ENCODE peak calls at places on chromosomes 3 and 15, in ten cellular contexts. One of them, this sample, is unnamed.

GRCh38 chr3:141367038-141367730 is 1.1 kb upstream of the ZBTB38 start:
- DNase-seq in lung microvascular endothelial cell: peak; percentile 98
- DNase-seq in hepatic stellate cell: peak; percentile 72
- DNase-seq in IMR-90: peak; percentile 100
- DNase-seq in pons: peak; percentile 22
- DNase-seq in epithelial cell of esophagus: peak; percentile 99
- DNase-seq in frontal cortex: no peak
- DNase-seq in NCI-H510A treated with DMSO at 0.1 percent for 48 hours: no peak
- DNase-seq in activated effector memory CD4-positive, alpha-beta T cell treated with Interleukin-2 at 50 U/mL for 16 hours: no peak
- DNase-seq in AG10803: peak; percentile 100
- DNase-seq in this sample: no peak

GRCh38 chr3:186717039-186717457 is at the start of gene KNG1:
- DNase-seq in pons: no peak
- DNase-seq in NCI-H510A treated with DMSO at 0.1 percent for 48 hours: no peak
- DNase-seq in activated effector memory CD4-positive, alpha-beta T cell treated with Interleukin-2 at 50 U/mL for 16 hours: no peak
- DNase-seq in epithelial cell of esophagus: no peak
- DNase-seq in hepatic stellate cell: no peak
- DNase-seq in IMR-90: no peak
- DNase-seq in frontal cortex: no peak
- DNase-seq in lung microvascular endothelial cell: no peak
- DNase-seq in AG10803: no peak
- DNase-seq in this sample: no peak

GRCh38 chr3:111373861-111374260 is 168.1 kb upstream of the CD96 start:
- DNase-seq in frontal cortex: no peak
- DNase-seq in IMR-90: peak; percentile 12
- DNase-seq in epithelial cell of esophagus: peak; percentile 66
- DNase-seq in lung microvascular endothelial cell: peak; percentile 27
- DNase-seq in hepatic stellate cell: no peak
- DNase-seq in NCI-H510A treated with DMSO at 0.1 percent for 48 hours: no peak
- DNase-seq in pons: no peak
- DNase-seq in activated effector memory CD4-positive, alpha-beta T cell treated with Interleukin-2 at 50 U/mL for 16 hours: no peak
- DNase-seq in AG10803: peak; percentile 13
- DNase-seq in this sample: no peak

GRCh38 chr3:119559441-119559963 is at the start of gene CD80:
- DNase-seq in frontal cortex: no peak
- DNase-seq in activated effector memory CD4-positive, alpha-beta T cell treated with Interleukin-2 at 50 U/mL for 16 hours: peak; percentile 51
- DNase-seq in AG10803: peak; percentile 64
- DNase-seq in lung microvascular endothelial cell: peak; percentile 65
- DNase-seq in IMR-90: peak; percentile 38
- DNase-seq in hepatic stellate cell: peak; percentile 29
- DNase-seq in epithelial cell of esophagus: peak; percentile 60
- DNase-seq in pons: peak; percentile 45
- DNase-seq in NCI-H510A treated with DMSO at 0.1 percent for 48 hours: peak; percentile 12
- DNase-seq in this sample: peak; percentile 5

GRCh38 chr3:87127286-87127685 is 99.8 kb upstream of the CHMP2B start:
- DNase-seq in pons: no peak
- DNase-seq in AG10803: peak; percentile 20
- DNase-seq in epithelial cell of esophagus: no peak
- DNase-seq in frontal cortex: no peak
- DNase-seq in activated effector memory CD4-positive, alpha-beta T cell treated with Interleukin-2 at 50 U/mL for 16 hours: no peak
- DNase-seq in lung microvascular endothelial cell: no peak
- DNase-seq in IMR-90: no peak
- DNase-seq in NCI-H510A treated with DMSO at 0.1 percent for 48 hours: no peak
- DNase-seq in hepatic stellate cell: no peak
- DNase-seq in this sample: no peak

GRCh38 chr3:46193436-46193835 is 14.7 kb downstream of the CCR1 start:
- DNase-seq in activated effector memory CD4-positive, alpha-beta T cell treated with Interleukin-2 at 50 U/mL for 16 hours: no peak
- DNase-seq in pons: no peak
- DNase-seq in epithelial cell of esophagus: peak; percentile 78
- DNase-seq in hepatic stellate cell: no peak
- DNase-seq in IMR-90: no peak
- DNase-seq in frontal cortex: no peak
- DNase-seq in lung microvascular endothelial cell: no peak
- DNase-seq in AG10803: peak; percentile 19
- DNase-seq in NCI-H510A treated with DMSO at 0.1 percent for 48 hours: no peak
- DNase-seq in this sample: no peak

GRCh38 chr15:77525411-77525811 is 104.7 kb downstream of the HMG20A start:
- DNase-seq in lung microvascular endothelial cell: no peak
- DNase-seq in NCI-H510A treated with DMSO at 0.1 percent for 48 hours: no peak
- DNase-seq in AG10803: no peak
- DNase-seq in pons: no peak
- DNase-seq in epithelial cell of esophagus: no peak
- DNase-seq in IMR-90: no peak
- DNase-seq in activated effector memory CD4-positive, alpha-beta T cell treated with Interleukin-2 at 50 U/mL for 16 hours: no peak
- DNase-seq in frontal cortex: no peak
- DNase-seq in hepatic stellate cell: no peak
- DNase-seq in this sample: no peak

GRCh38 chr3:50237133-50237651 is 1.2 kb downstream of the GNAI2 start:
- DNase-seq in NCI-H510A treated with DMSO at 0.1 percent for 48 hours: peak; percentile 38
- DNase-seq in hepatic stellate cell: peak; percentile 64
- DNase-seq in IMR-90: no peak
- DNase-seq in activated effector memory CD4-positive, alpha-beta T cell treated with Interleukin-2 at 50 U/mL for 16 hours: peak; percentile 37
- DNase-seq in lung microvascular endothelial cell: peak; percentile 59
- DNase-seq in pons: no peak
- DNase-seq in epithelial cell of esophagus: peak; percentile 48
- DNase-seq in frontal cortex: no peak
- DNase-seq in AG10803: peak; percentile 64
- DNase-seq in this sample: no peak

GRCh38 chr3:7978104-7978457 is 523.5 kb upstream of the LMCD1 start:
- DNase-seq in AG10803: no peak
- DNase-seq in activated effector memory CD4-positive, alpha-beta T cell treated with Interleukin-2 at 50 U/mL for 16 hours: no peak
- DNase-seq in frontal cortex: no peak
- DNase-seq in pons: peak; percentile 94
- DNase-seq in epithelial cell of esophagus: peak; percentile 18
- DNase-seq in hepatic stellate cell: no peak
- DNase-seq in NCI-H510A treated with DMSO at 0.1 percent for 48 hours: no peak
- DNase-seq in lung microvascular endothelial cell: no peak
- DNase-seq in IMR-90: no peak
- DNase-seq in this sample: peak; percentile 56

GRCh38 chr15:80191897-80192595 is 39.2 kb downstream of the FAH start:
- DNase-seq in hepatic stellate cell: no peak
- DNase-seq in frontal cortex: no peak
- DNase-seq in lung microvascular endothelial cell: no peak
- DNase-seq in AG10803: no peak
- DNase-seq in pons: no peak
- DNase-seq in epithelial cell of esophagus: no peak
- DNase-seq in NCI-H510A treated with DMSO at 0.1 percent for 48 hours: no peak
- DNase-seq in activated effector memory CD4-positive, alpha-beta T cell treated with Interleukin-2 at 50 U/mL for 16 hours: no peak
- DNase-seq in IMR-90: no peak
- DNase-seq in this sample: no peak

GRCh38 chr3:128950223-128950938 is 43.5 kb downstream of the CFAP92 start:
- DNase-seq in frontal cortex: peak; percentile 44
- DNase-seq in IMR-90: peak; percentile 38
- DNase-seq in activated effector memory CD4-positive, alpha-beta T cell treated with Interleukin-2 at 50 U/mL for 16 hours: no peak
- DNase-seq in lung microvascular endothelial cell: peak; percentile 42
- DNase-seq in epithelial cell of esophagus: peak; percentile 37
- DNase-seq in pons: peak; percentile 61
- DNase-seq in hepatic stellate cell: no peak
- DNase-seq in AG10803: peak; percentile 4
- DNase-seq in NCI-H510A treated with DMSO at 0.1 percent for 48 hours: peak; percentile 19
- DNase-seq in this sample: no peak